ENCODE peak calls at places on chromosomes 1 and 21, in ten cellular contexts. G is GM06990, Y is iPS-NIHi11, S is progenitor cell of endocrine pancreas, N is NCI-H524, D is aorta, W is GM04504, A is left ventricle myocardium superior, Z is germinal center, V is HCEC 1CT. U is an unnamed sample.

GRCh38 chr1:221263831-221264767 is 384.9 kb downstream of the HLX start:
- DNase-seq in Z (peak), S (no peak), A (no peak), Y (peak), D (no peak), W (peak), V (peak), G (no peak), N (peak), U (peak)

GRCh38 chr1:46183926-46184557 is 7.8 kb upstream of the P3R3URF start:
- DNase-seq in V (no peak), N (no peak), Z (peak), A (no peak), D (peak), S (no peak), G (no peak), W (no peak), Y (no peak), U (no peak)

GRCh38 chr1:209838537-209838936 is 10.8 kb downstream of the UTP25 start:
- DNase-seq in N (no peak), D (no peak), A (no peak), G (no peak), S (no peak), W (no peak), V (no peak), Z (no peak), Y (no peak), U (no peak)

GRCh38 chr1:53556657-53557227 is 97.5 kb downstream of the DMRTB1 start:
- DNase-seq in W (no peak), S (no peak), N (no peak), A (peak), Y (no peak), V (no peak), Z (no peak), G (no peak), D (peak), U (no peak)

GRCh38 chr1:77673716-77674355 is 8.6 kb downstream of the ZZZ3 start:
- DNase-seq in Z (no peak), N (no peak), Y (no peak), D (no peak), G (no peak), W (no peak), A (no peak), V (no peak), S (no peak), U (no peak)

GRCh38 chr1:239361403-239361802 is 25.0 kb upstream of the CHRM3 start:
- DNase-seq in N (no peak), Z (no peak), G (no peak), V (no peak), D (no peak), S (no peak), Y (no peak), A (no peak), W (peak), U (no peak)

GRCh38 chr1:226813671-226814591 is 56.5 kb upstream of the PSEN2 start:
- DNase-seq in Y (no peak), D (no peak), A (no peak), N (no peak), Z (no peak), G (no peak), V (no peak), W (no peak), S (no peak), U (no peak)

GRCh38 chr1:44645466-44646244 is 28.6 kb downstream of the TMEM53 start:
- DNase-seq in V (peak), S (no peak), Y (no peak), W (no peak), N (no peak), G (no peak), A (peak), Z (no peak), D (peak), U (no peak)

GRCh38 chr21:17089121-17089520 is 423.7 kb upstream of the CXADR start:
- DNase-seq in V (no peak), S (no peak), N (no peak), Y (no peak), A (no peak), D (no peak), G (no peak), Z (no peak), W (no peak), U (no peak)

GRCh38 chr1:3907621-3908165 is 7.6 kb upstream of the C1orf174 start:
- DNase-seq in S (no peak), W (no peak), D (peak), Y (no peak), V (no peak), Z (no peak), G (no peak), A (no peak), N (no peak), U (no peak)

GRCh38 chr21:43988506-43989230 is 23.4 kb upstream of the TRAPPC10 start:
- DNase-seq in G (no peak), W (no peak), Y (no peak), A (no peak), N (no peak), V (no peak), D (no peak), S (no peak), Z (no peak), U (no peak)

GRCh38 chr21:14982336-14982735 is 82.5 kb downstream of the NRIP1 start:
- DNase-seq in A (no peak), W (no peak), Y (no peak), S (no peak), D (no peak), N (no peak), Z (no peak), G (no peak), V (no peak), U (no peak)

GRCh38 chr1:172948457-172948856 is 102.3 kb downstream of the TNFSF18 start:
- DNase-seq in N (no peak), V (peak), A (no peak), W (peak), S (no peak), Z (no peak), G (no peak), Y (no peak), D (no peak), U (no peak)

GRCh38 chr1:192698731-192699130 is 62.8 kb downstream of the RGS13 start:
- DNase-seq in S (no peak), Y (no peak), N (no peak), V (no peak), W (no peak), G (no peak), Z (no peak), D (no peak), A (no peak), U (peak)

GRCh38 chr1:214650664-214651063 is 47.7 kb downstream of the CENPF start:
- DNase-seq in D (no peak), Y (no peak), W (no peak), V (no peak), S (no peak), N (no peak), A (no peak), Z (no peak), G (no peak), U (no peak)

GRCh38 chr1:214370585-214370984 is 89.6 kb downstream of the SMYD2 start:
- DNase-seq in A (no peak), Y (no peak), Z (no peak), W (no peak), D (no peak), S (no peak), N (no peak), G (no peak), V (no peak), U (no peak)

GRCh38 chr1:173318788-173319187 is 111.7 kb upstream of the TNFSF4 start:
- DNase-seq in D (no peak), W (no peak), S (no peak), V (no peak), N (no peak), G (no peak), Z (no peak), A (no peak), Y (no peak), U (no peak)

GRCh38 chr1:34779962-34780361 is 1.1 kb upstream of the GJB3 start:
- DNase-seq in V (no peak), S (no peak), N (no peak), Y (no peak), G (no peak), D (peak), A (no peak), W (no peak), Z (no peak), U (no peak)

GRCh38 chr1:219659682-219660081 is 46.8 kb upstream of the ZC3H11B start:
- DNase-seq in W (no peak), G (peak), Y (peak), S (no peak), Z (no peak), V (peak), A (no peak), D (no peak), N (peak), U (no peak)